ENCODE peak calls at places on chromosomes 7 and 10, in six cellular contexts. One of them, this sample, is unnamed.

GRCh38 chr7:6026011-6026819 is 5.0 kb upstream of the ANKRD61 start:
- DNase-seq in heart left ventricle: peak; percentile 83
- DNase-seq in stomach: peak; percentile 67
- DNase-seq in uterus: peak; percentile 43
- DNase-seq in transverse colon: peak; percentile 89
- DNase-seq in A549: peak; percentile 56
- DNase-seq in this sample: peak; percentile 36

GRCh38 chr7:92717982-92718716 is 118.2 kb downstream of the CDK6 start:
- DNase-seq in transverse colon: peak; percentile 55
- DNase-seq in heart left ventricle: peak; percentile 64
- DNase-seq in uterus: peak; percentile 72
- DNase-seq in A549: peak; percentile 36
- DNase-seq in stomach: peak; percentile 65
- DNase-seq in this sample: peak; percentile 51

GRCh38 chr10:44114441-44114840 is 270.5 kb downstream of the CXCL12 start:
- DNase-seq in heart left ventricle: no peak
- DNase-seq in transverse colon: no peak
- DNase-seq in stomach: no peak
- DNase-seq in A549: no peak
- DNase-seq in uterus: no peak
- DNase-seq in this sample: no peak

GRCh38 chr10:10831085-10831484 is 186.6 kb upstream of the CELF2 start:
- DNase-seq in uterus: peak; percentile 50
- DNase-seq in transverse colon: peak; percentile 27
- DNase-seq in A549: no peak
- DNase-seq in stomach: no peak
- DNase-seq in heart left ventricle: no peak
- DNase-seq in this sample: no peak

GRCh38 chr10:84214612-84215235 is 10.6 kb downstream of the LRIT2 start:
- DNase-seq in uterus: no peak
- DNase-seq in stomach: no peak
- DNase-seq in heart left ventricle: no peak
- DNase-seq in transverse colon: peak; percentile 36
- DNase-seq in A549: peak; percentile 52
- DNase-seq in this sample: no peak

GRCh38 chr7:47317537-47317936 is 264.4 kb downstream of the TNS3 start:
- DNase-seq in stomach: no peak
- DNase-seq in A549: no peak
- DNase-seq in transverse colon: no peak
- DNase-seq in uterus: no peak
- DNase-seq in heart left ventricle: no peak
- DNase-seq in this sample: no peak

GRCh38 chr7:153408360-153409335 is 643.5 kb upstream of the DPP6 start:
- DNase-seq in transverse colon: no peak
- DNase-seq in heart left ventricle: no peak
- DNase-seq in stomach: no peak
- DNase-seq in uterus: no peak
- DNase-seq in A549: no peak
- DNase-seq in this sample: no peak

GRCh38 chr7:155296788-155297516 is 726 bp upstream of the INSIG1 start:
- DNase-seq in A549: peak; percentile 46
- DNase-seq in uterus: peak; percentile 58
- DNase-seq in stomach: peak; percentile 58
- DNase-seq in heart left ventricle: peak; percentile 84
- DNase-seq in transverse colon: peak; percentile 56
- DNase-seq in this sample: no peak

GRCh38 chr7:112495820-112496462 is 15.2 kb downstream of the LSMEM1 start:
- DNase-seq in heart left ventricle: no peak
- DNase-seq in transverse colon: peak; percentile 61
- DNase-seq in uterus: peak; percentile 67
- DNase-seq in A549: peak; percentile 69
- DNase-seq in stomach: peak; percentile 67
- DNase-seq in this sample: peak; percentile 28

GRCh38 chr7:116367171-116367813 is 132.2 kb upstream of the CAV2 start:
- DNase-seq in transverse colon: no peak
- DNase-seq in stomach: peak; percentile 49
- DNase-seq in heart left ventricle: no peak
- DNase-seq in uterus: no peak
- DNase-seq in A549: no peak
- DNase-seq in this sample: no peak

GRCh38 chr10:72171175-72171630 is 44.6 kb upstream of the ANAPC16 start:
- DNase-seq in heart left ventricle: no peak
- DNase-seq in stomach: peak; percentile 70
- DNase-seq in A549: peak; percentile 97
- DNase-seq in uterus: no peak
- DNase-seq in transverse colon: peak; percentile 66
- DNase-seq in this sample: no peak

GRCh38 chr10:91422915-91423314 is 12.8 kb downstream of the HECTD2 start:
- DNase-seq in stomach: no peak
- DNase-seq in uterus: no peak
- DNase-seq in transverse colon: no peak
- DNase-seq in A549: no peak
- DNase-seq in heart left ventricle: no peak
- DNase-seq in this sample: no peak

GRCh38 chr10:4107328-4107851 is 322.4 kb upstream of the KLF6 start:
- DNase-seq in A549: no peak
- DNase-seq in transverse colon: no peak
- DNase-seq in heart left ventricle: no peak
- DNase-seq in stomach: no peak
- DNase-seq in uterus: no peak
- DNase-seq in this sample: no peak

GRCh38 chr10:31320598-31321211 is 1.7 kb downstream of the ZEB1 start:
- DNase-seq in uterus: peak; percentile 64
- DNase-seq in heart left ventricle: peak; percentile 66
- DNase-seq in stomach: no peak
- DNase-seq in transverse colon: peak; percentile 24
- DNase-seq in A549: peak; percentile 54
- DNase-seq in this sample: peak; percentile 32

GRCh38 chr10:28241766-28242399 is 61.0 kb downstream of the MPP7 start:
- DNase-seq in heart left ventricle: no peak
- DNase-seq in A549: peak; percentile 53
- DNase-seq in transverse colon: peak; percentile 17
- DNase-seq in uterus: peak; percentile 23
- DNase-seq in stomach: no peak
- DNase-seq in this sample: peak; percentile 72

GRCh38 chr7:49324707-49325106 is 400.4 kb downstream of the CDC14C start:
- DNase-seq in heart left ventricle: no peak
- DNase-seq in stomach: no peak
- DNase-seq in uterus: no peak
- DNase-seq in A549: peak; percentile 4
- DNase-seq in transverse colon: no peak
- DNase-seq in this sample: no peak

GRCh38 chr7:49322476-49322875 is 398.1 kb downstream of the CDC14C start:
- DNase-seq in uterus: no peak
- DNase-seq in stomach: no peak
- DNase-seq in transverse colon: no peak
- DNase-seq in A549: no peak
- DNase-seq in heart left ventricle: no peak
- DNase-seq in this sample: no peak

GRCh38 chr7:49327155-49327554 is 402.8 kb downstream of the CDC14C start:
- DNase-seq in heart left ventricle: no peak
- DNase-seq in stomach: no peak
- DNase-seq in A549: no peak
- DNase-seq in uterus: no peak
- DNase-seq in transverse colon: no peak
- DNase-seq in this sample: no peak
- H3K4me3 ChIP-seq in heart left ventricle: no peak overlapping the region
- H3K4me3 ChIP-seq in stomach: no peak overlapping the region
- H3K4me3 ChIP-seq in A549: no peak overlapping the region
- H3K4me3 ChIP-seq in uterus: no peak overlapping the region
- H3K4me3 ChIP-seq in transverse colon: no peak overlapping the region
- H3K4me3 ChIP-seq in this sample: no peak overlapping the region

GRCh38 chr7:18154707-18155106 is 127.1 kb upstream of the PRPS1L1 start:
- DNase-seq in transverse colon: no peak
- DNase-seq in heart left ventricle: no peak
- DNase-seq in stomach: no peak
- DNase-seq in A549: no peak
- DNase-seq in uterus: no peak
- DNase-seq in this sample: no peak

GRCh38 chr7:18153183-18153748 is 125.6 kb upstream of the PRPS1L1 start:
- DNase-seq in uterus: no peak
- DNase-seq in stomach: no peak
- DNase-seq in transverse colon: no peak
- DNase-seq in A549: no peak
- DNase-seq in heart left ventricle: no peak
- DNase-seq in this sample: no peak

DNA sequence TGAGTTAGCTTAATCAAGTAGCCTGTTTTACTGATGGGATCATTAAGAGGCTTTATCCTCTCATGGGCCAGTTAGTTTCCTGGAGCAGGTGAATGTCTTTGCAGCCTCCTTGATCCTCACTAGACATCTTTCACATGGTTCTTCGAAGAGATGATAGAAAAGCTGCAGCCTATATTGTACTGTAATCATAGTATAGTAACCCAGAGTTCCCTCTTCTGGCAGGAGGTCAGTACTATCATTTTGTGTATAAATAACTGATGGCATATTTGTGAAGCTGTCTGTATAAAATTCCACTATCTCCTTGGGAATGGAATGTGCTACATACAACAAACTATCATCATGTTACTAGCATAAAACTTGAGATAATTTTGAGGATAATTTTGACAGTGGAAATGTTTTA is 123.8 kb upstream of the PRPS1L1 start:
- DNase-seq in heart left ventricle: no peak
- DNase-seq in uterus: no peak
- DNase-seq in stomach: no peak
- DNase-seq in transverse colon: no peak
- DNase-seq in A549: peak; percentile 4
- DNase-seq in this sample: no peak
- TF ChIP-seq POLR2A in heart left ventricle: no peak
- TF ChIP-seq POLR2A in uterus: no peak
- TF ChIP-seq POLR2A in stomach: no peak
- TF ChIP-seq POLR2A in transverse colon: no peak
- TF ChIP-seq POLR2A in A549: no peak
- TF ChIP-seq POLR2A in this sample: no peak

GRCh38 chr7:107998150-107998549 is 4.8 kb downstream of the LAMB1 start:
- DNase-seq in transverse colon: no peak
- DNase-seq in uterus: no peak
- DNase-seq in A549: no peak
- DNase-seq in heart left ventricle: no peak
- DNase-seq in stomach: no peak
- DNase-seq in this sample: no peak

GRCh38 chr7:107993879-107994278 is 9.1 kb downstream of the LAMB1 start:
- DNase-seq in heart left ventricle: no peak
- DNase-seq in stomach: no peak
- DNase-seq in uterus: no peak
- DNase-seq in A549: no peak
- DNase-seq in transverse colon: peak; percentile 59
- DNase-seq in this sample: no peak

GRCh38 chr7:107994366-107994765 is 8.6 kb downstream of the LAMB1 start:
- DNase-seq in heart left ventricle: no peak
- DNase-seq in stomach: no peak
- DNase-seq in uterus: no peak
- DNase-seq in transverse colon: no peak
- DNase-seq in A549: no peak
- DNase-seq in this sample: no peak

GRCh38 chr7:107995184-107996071 is 7.5 kb downstream of the LAMB1 start:
- DNase-seq in heart left ventricle: no peak
- DNase-seq in A549: peak; percentile 74
- DNase-seq in uterus: no peak
- DNase-seq in stomach: no peak
- DNase-seq in transverse colon: no peak
- DNase-seq in this sample: peak; percentile 58

GRCh38 chr7:107996072-107996824 is 6.7 kb downstream of the LAMB1 start:
- DNase-seq in transverse colon: no peak
- DNase-seq in heart left ventricle: no peak
- DNase-seq in A549: no peak
- DNase-seq in uterus: no peak
- DNase-seq in stomach: no peak
- DNase-seq in this sample: no peak
- H3K4me3 ChIP-seq in transverse colon: no peak overlapping the region
- H3K4me3 ChIP-seq in heart left ventricle: no peak overlapping the region
- H3K4me3 ChIP-seq in A549: peak overlapping the region; percentile 7
- H3K4me3 ChIP-seq in uterus: no peak overlapping the region
- H3K4me3 ChIP-seq in stomach: no peak overlapping the region
- H3K4me3 ChIP-seq in this sample: no peak overlapping the region

GRCh38 chr10:101066146-101066889 is 4.5 kb downstream of the KAZALD1 start:
- DNase-seq in transverse colon: peak; percentile 92
- DNase-seq in uterus: peak; percentile 51
- DNase-seq in heart left ventricle: peak; percentile 87
- DNase-seq in A549: peak; percentile 88
- DNase-seq in stomach: peak; percentile 94
- DNase-seq in this sample: no peak
- TF ChIP-seq POLR2A in transverse colon: peak; percentile 89
- TF ChIP-seq POLR2A in uterus: no peak
- TF ChIP-seq POLR2A in heart left ventricle: no peak
- TF ChIP-seq POLR2A in A549: peak; percentile 40
- TF ChIP-seq POLR2A in stomach: no peak
- TF ChIP-seq POLR2A in this sample: no peak

DNA sequence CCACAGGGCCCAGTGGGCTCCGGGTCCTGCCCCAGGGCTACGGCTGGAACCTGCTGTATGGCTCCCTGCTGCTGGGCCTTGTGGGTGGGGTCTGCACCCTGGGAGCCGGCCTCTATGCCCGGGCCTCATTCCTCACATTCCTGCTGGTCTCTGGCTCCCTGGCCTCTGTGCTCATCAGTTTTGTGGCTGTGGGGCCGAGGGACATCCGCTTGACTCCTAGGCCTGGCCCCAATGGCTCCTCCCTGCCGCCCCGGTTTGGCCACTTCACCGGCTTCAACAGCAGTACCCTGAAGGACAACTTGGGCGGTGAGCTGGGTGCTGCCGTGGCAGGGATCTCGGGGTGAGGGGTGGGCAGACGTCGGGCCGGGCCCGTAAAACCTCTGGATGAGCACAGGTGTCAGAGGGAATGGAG is 4.4 kb downstream of the SLC12A9 start:
- DNase-seq in uterus: no peak
- DNase-seq in A549: no peak
- DNase-seq in stomach: no peak
- DNase-seq in transverse colon: no peak
- DNase-seq in heart left ventricle: peak; percentile 49
- DNase-seq in this sample: no peak
- H3K4me3 ChIP-seq in uterus: no peak overlapping the region
- H3K4me3 ChIP-seq in A549: no peak overlapping the region
- H3K4me3 ChIP-seq in stomach: no peak overlapping the region
- H3K4me3 ChIP-seq in transverse colon: no peak overlapping the region
- H3K4me3 ChIP-seq in heart left ventricle: no peak overlapping the region
- H3K4me3 ChIP-seq in this sample: no peak overlapping the region

GRCh38 chr7:105267244-105267643 is 121.5 kb downstream of the SRPK2 start:
- DNase-seq in stomach: no peak
- DNase-seq in transverse colon: no peak
- DNase-seq in A549: no peak
- DNase-seq in heart left ventricle: no peak
- DNase-seq in uterus: no peak
- DNase-seq in this sample: no peak

GRCh38 chr7:105268056-105268455 is 120.7 kb downstream of the SRPK2 start:
- DNase-seq in transverse colon: no peak
- DNase-seq in heart left ventricle: no peak
- DNase-seq in uterus: no peak
- DNase-seq in stomach: no peak
- DNase-seq in A549: peak; percentile 32
- DNase-seq in this sample: no peak

GRCh38 chr7:105269397-105269796 is 119.3 kb downstream of the SRPK2 start:
- DNase-seq in stomach: no peak
- DNase-seq in transverse colon: no peak
- DNase-seq in heart left ventricle: no peak
- DNase-seq in uterus: no peak
- DNase-seq in A549: no peak
- DNase-seq in this sample: no peak

GRCh38 chr7:105270117-105270516 is 118.6 kb downstream of the SRPK2 start:
- DNase-seq in transverse colon: no peak
- DNase-seq in A549: no peak
- DNase-seq in uterus: no peak
- DNase-seq in heart left ventricle: no peak
- DNase-seq in stomach: no peak
- DNase-seq in this sample: no peak

GRCh38 chr7:105268511-105269392 is 120.0 kb downstream of the SRPK2 start:
- DNase-seq in uterus: no peak
- DNase-seq in heart left ventricle: no peak
- DNase-seq in A549: peak; percentile 40
- DNase-seq in transverse colon: no peak
- DNase-seq in stomach: no peak
- DNase-seq in this sample: no peak
- TF ChIP-seq POLR2A in uterus: peak; percentile 55
- TF ChIP-seq POLR2A in heart left ventricle: no peak
- TF ChIP-seq POLR2A in A549: no peak
- TF ChIP-seq POLR2A in transverse colon: no peak
- TF ChIP-seq POLR2A in stomach: no peak
- TF ChIP-seq POLR2A in this sample: peak; percentile 77